ENCODE peak calls at places on chromosomes 2 and 18, in five cellular contexts. J is mesothelial cell of epicardium, A is A549, D is tibial nerve, B is uterus. V is an unnamed sample.

GRCh38 chr2:165905269-165905668 is 48.3 kb downstream of the TTC21B start:
- DNase-seq in J (no peak), B (no peak), D (no peak), A (no peak), V (no peak)

GRCh38 chr18:74951165-74951760 is 257.7 kb downstream of the PTGR3 start:
- DNase-seq in J (no peak), A (peak), D (peak), B (no peak), V (no peak)

GRCh38 chr2:27891820-27892105 is 1.2 kb downstream of the BABAM2 start:
- DNase-seq in A (peak), J (no peak), D (no peak), B (no peak), V (no peak)

GRCh38 chr2:133498166-133498565 is 70.1 kb downstream of the NCKAP5 start:
- DNase-seq in B (no peak), J (no peak), D (no peak), A (no peak), V (no peak)

GRCh38 chr2:31318360-31319336 is 84.7 kb downstream of the EHD3 start:
- DNase-seq in A (no peak), J (no peak), B (no peak), D (no peak), V (no peak)

GRCh38 chr2:37282746-37283145 is 41.9 kb downstream of the PRKD3 start:
- DNase-seq in B (no peak), A (no peak), J (no peak), D (no peak), V (no peak)

GRCh38 chr2:30265441-30266015 is 34.2 kb downstream of the LBH start:
- DNase-seq in A (no peak), J (no peak), D (no peak), B (peak), V (no peak)

GRCh38 chr2:31233741-31234689 is at the start of gene EHD3:
- DNase-seq in A (peak), D (peak), J (peak), B (peak), V (peak)

GRCh38 chr2:130835766-130836015 is 1.0 kb upstream of the ARHGEF4 start:
- DNase-seq in J (no peak), B (no peak), A (no peak), D (no peak), V (no peak)

GRCh38 chr2:50515638-50516037 is 516.3 kb downstream of the NRXN1 start:
- DNase-seq in D (no peak), J (no peak), B (no peak), A (peak), V (no peak)

GRCh38 chr2:47008381-47009280 is 93.0 kb upstream of the MCFD2 start:
- DNase-seq in B (peak), J (peak), A (no peak), D (no peak), V (no peak)

GRCh38 chr2:203706403-203706802 is at the start of gene CD28:
- DNase-seq in A (no peak), B (no peak), J (no peak), D (no peak), V (no peak)

GRCh38 chr2:207122914-207123744 is 42.6 kb downstream of the KLF7 start:
- DNase-seq in A (no peak), B (no peak), J (no peak), D (no peak), V (no peak)

GRCh38 chr2:176501652-176502051 is 232.4 kb downstream of the MTX2 start:
- DNase-seq in B (no peak), D (no peak), A (no peak), J (no peak), V (no peak)

GRCh38 chr2:227788556-227788955 is 25.1 kb upstream of the CCL20 start:
- DNase-seq in D (no peak), J (no peak), B (no peak), A (no peak), V (no peak)

GRCh38 chr2:24929230-24929629 is 9.2 kb upstream of the ADCY3 start:
- DNase-seq in D (no peak), B (no peak), A (no peak), J (no peak), V (no peak)
- TF ChIP-seq CTCF in D (no peak), B (no peak), A (no peak), J (no peak), V (no peak)

DNA sequence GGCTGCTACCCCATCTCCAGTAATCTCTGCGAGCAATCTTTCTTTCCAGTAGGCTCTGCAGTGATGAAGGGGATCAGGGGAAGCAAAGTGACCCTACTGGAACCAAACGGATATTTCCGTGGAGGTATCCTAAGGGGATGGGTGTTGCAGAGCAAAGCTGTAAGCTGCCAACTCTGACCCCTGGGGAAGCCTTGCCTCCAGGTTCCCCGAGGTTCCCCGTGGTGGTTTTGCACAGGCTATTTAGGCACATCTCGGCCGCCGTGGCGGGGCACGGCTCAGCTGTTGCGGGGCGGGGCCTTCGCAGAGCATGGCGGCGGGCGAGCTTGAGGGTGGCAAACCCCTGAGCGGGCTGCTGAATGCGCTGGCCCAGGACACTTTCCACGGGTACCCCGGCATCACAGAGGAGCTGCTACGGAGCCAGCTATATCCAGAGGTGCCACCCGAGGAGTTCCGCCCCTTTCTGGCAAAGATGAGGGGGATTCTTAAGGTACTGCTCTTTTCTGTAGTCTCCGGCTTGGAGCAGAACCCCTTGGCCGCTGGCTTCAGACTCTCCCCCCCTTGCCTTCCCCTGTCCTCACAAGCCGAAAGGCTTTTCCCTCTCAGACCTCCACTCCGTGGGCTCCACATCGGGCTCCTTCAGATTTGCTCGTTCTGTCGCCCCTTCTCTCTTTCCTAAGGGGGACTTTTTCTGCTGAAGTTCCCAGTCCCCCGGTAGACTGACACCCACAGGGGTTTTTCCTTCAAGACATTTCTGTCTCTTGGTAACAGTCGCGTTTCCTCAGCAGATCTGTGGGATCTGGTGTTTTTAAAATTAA is at the start of gene COMMD1:
- DNase-seq in A (peak), J (peak), B (peak), D (peak), V (peak)
- TF ChIP-seq CTCF in A (no peak), J (no peak), B (no peak), D (no peak), V (no peak)

DNA sequence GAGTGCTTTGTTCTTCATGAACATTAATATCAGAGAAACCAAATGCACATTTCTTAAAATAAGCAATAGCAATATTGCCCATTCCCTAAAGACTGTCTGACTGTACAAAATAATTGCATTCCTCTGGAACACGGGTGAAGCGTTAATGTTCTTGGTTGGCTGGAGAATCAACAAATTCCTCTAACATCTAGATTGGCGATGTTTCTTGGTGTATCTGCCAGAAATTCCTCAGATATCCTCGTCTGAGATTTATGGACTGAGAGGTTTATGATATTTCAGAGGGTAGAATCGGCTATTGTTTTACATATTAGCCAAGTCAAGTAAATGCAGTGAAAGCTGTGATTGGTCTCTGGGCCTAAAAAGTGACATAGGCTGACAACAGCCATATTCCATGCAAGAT is 27.1 kb upstream of the SPTBN1 start:
- DNase-seq in B (no peak), J (no peak), A (no peak), D (no peak), V (no peak)
- TF ChIP-seq CTCF in B (no peak), J (no peak), A (no peak), D (no peak), V (no peak)

GRCh38 chr2:8000861-8001260 is 681.0 kb upstream of the ID2 start:
- DNase-seq in D (no peak), A (peak), J (no peak), B (no peak), V (no peak)
- TF ChIP-seq CTCF in D (no peak), A (peak), J (no peak), B (no peak), V (no peak)

GRCh38 chr2:159201321-159202063 is 85.0 kb downstream of the WDSUB1 start:
- DNase-seq in J (no peak), B (no peak), A (no peak), D (no peak), V (no peak)

GRCh38 chr2:159204381-159204780 is 82.1 kb downstream of the WDSUB1 start:
- DNase-seq in D (no peak), J (no peak), B (no peak), A (no peak), V (no peak)

GRCh38 chr2:159200498-159200897 is 86.0 kb downstream of the WDSUB1 start:
- DNase-seq in A (no peak), J (no peak), D (no peak), B (peak), V (no peak)

GRCh38 chr2:159199751-159200465 is 86.6 kb downstream of the WDSUB1 start:
- DNase-seq in A (no peak), J (no peak), D (no peak), B (no peak), V (no peak)

DNA sequence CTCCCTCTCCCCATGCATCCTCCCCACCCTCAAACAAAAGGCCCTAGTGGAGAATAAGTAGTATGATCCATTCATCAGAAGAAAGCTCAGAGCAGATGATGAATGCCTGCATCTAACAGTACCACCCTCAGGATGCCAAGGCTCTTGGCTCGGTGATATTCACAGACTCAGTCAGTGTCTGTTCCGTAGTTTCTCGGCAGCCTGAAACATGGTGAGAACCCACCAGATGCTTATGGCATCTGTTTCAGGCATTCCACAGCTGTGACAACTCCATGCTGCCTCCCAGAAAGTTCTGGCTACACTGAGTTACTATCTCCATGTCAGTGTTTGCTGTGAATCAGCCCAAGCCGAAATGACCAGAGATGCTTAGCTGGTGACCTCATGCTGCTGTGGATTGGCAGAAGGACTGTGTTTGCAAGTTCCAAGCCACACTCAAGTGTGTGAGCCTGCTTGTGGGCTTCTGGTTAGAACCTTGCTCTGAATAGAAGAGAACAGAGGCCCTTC is 83.9 kb downstream of the WDSUB1 start:
- DNase-seq in B (peak), D (no peak), A (peak), J (no peak), V (no peak)
- TF ChIP-seq CTCF in B (no peak), D (no peak), A (no peak), J (no peak), V (no peak)

GRCh38 chr18:45280486-45281263 is 334.6 kb upstream of the SLC14A2 start:
- DNase-seq in D (no peak), J (no peak), B (no peak), A (no peak), V (no peak)
- TF ChIP-seq CTCF in D (no peak), J (no peak), B (no peak), A (no peak), V (no peak)

GRCh38 chr18:7784171-7784570 is 217.1 kb downstream of the PTPRM start:
- DNase-seq in A (no peak), J (no peak), B (no peak), D (no peak), V (no peak)

GRCh38 chr18:7793100-7793499 is 226.0 kb downstream of the PTPRM start:
- DNase-seq in D (no peak), J (no peak), A (no peak), B (no peak), V (no peak)

GRCh38 chr18:7789853-7790552 is 222.9 kb downstream of the PTPRM start:
- DNase-seq in A (peak), D (no peak), J (no peak), B (no peak), V (no peak)
- TF ChIP-seq CTCF in A (peak), D (no peak), J (peak), B (no peak), V (peak)